ENCODE peak calls at places on chromosome 1, in seven cellular contexts. One of them, this sample, is unnamed.

GRCh38 chr1:100279954-100280682 is 14.1 kb downstream of the RTCA start:
- DNase-seq in mesenchymal stem cell: no peak
- DNase-seq in IMR-90: no peak
- DNase-seq in trophoblast cell: no peak
- DNase-seq in neuronal stem cell: no peak
- DNase-seq in mesendoderm: no peak
- DNase-seq in H1: no peak
- DNase-seq in this sample: no peak

GRCh38 chr1:164649146-164649545 is 90.2 kb downstream of the PBX1 start:
- DNase-seq in mesenchymal stem cell: no peak
- DNase-seq in IMR-90: no peak
- DNase-seq in trophoblast cell: no peak
- DNase-seq in neuronal stem cell: no peak
- DNase-seq in mesendoderm: no peak
- DNase-seq in H1: no peak
- DNase-seq in this sample: no peak

GRCh38 chr1:240732390-240732789 is 120.4 kb upstream of the GREM2 start:
- DNase-seq in mesenchymal stem cell: peak; percentile 71
- DNase-seq in IMR-90: peak; percentile 79
- DNase-seq in trophoblast cell: peak; percentile 75
- DNase-seq in neuronal stem cell: peak; percentile 15
- DNase-seq in mesendoderm: peak; percentile 79
- DNase-seq in H1: no peak
- DNase-seq in this sample: no peak

GRCh38 chr1:113003751-113004690 is 48.0 kb upstream of the SLC16A1 start:
- DNase-seq in mesenchymal stem cell: no peak
- DNase-seq in IMR-90: no peak
- DNase-seq in trophoblast cell: no peak
- DNase-seq in neuronal stem cell: no peak
- DNase-seq in mesendoderm: no peak
- DNase-seq in H1: no peak
- DNase-seq in this sample: no peak

GRCh38 chr1:239321877-239322276 is 64.5 kb upstream of the CHRM3 start:
- DNase-seq in mesenchymal stem cell: no peak
- DNase-seq in IMR-90: no peak
- DNase-seq in trophoblast cell: no peak
- DNase-seq in neuronal stem cell: no peak
- DNase-seq in mesendoderm: no peak
- DNase-seq in H1: no peak
- DNase-seq in this sample: no peak

GRCh38 chr1:86137458-86137857 is 19.1 kb downstream of the COL24A1 start:
- DNase-seq in mesenchymal stem cell: peak; percentile 88
- DNase-seq in IMR-90: peak; percentile 97
- DNase-seq in trophoblast cell: peak; percentile 27
- DNase-seq in neuronal stem cell: no peak
- DNase-seq in mesendoderm: no peak
- DNase-seq in H1: no peak
- DNase-seq in this sample: no peak

GRCh38 chr1:214331180-214331579 is 50.2 kb downstream of the SMYD2 start:
- DNase-seq in mesenchymal stem cell: no peak
- DNase-seq in IMR-90: no peak
- DNase-seq in trophoblast cell: no peak
- DNase-seq in neuronal stem cell: no peak
- DNase-seq in mesendoderm: no peak
- DNase-seq in H1: no peak
- DNase-seq in this sample: no peak

GRCh38 chr1:111948209-111949131 is 41.0 kb downstream of the KCND3 start:
- DNase-seq in mesenchymal stem cell: no peak
- DNase-seq in IMR-90: no peak
- DNase-seq in trophoblast cell: no peak
- DNase-seq in neuronal stem cell: no peak
- DNase-seq in mesendoderm: peak; percentile 89
- DNase-seq in H1: no peak
- DNase-seq in this sample: no peak

GRCh38 chr1:200351826-200352549 is 57.8 kb downstream of the ZNF281 start:
- DNase-seq in mesenchymal stem cell: peak; percentile 98
- DNase-seq in IMR-90: peak; percentile 98
- DNase-seq in trophoblast cell: peak; percentile 86
- DNase-seq in neuronal stem cell: no peak
- DNase-seq in mesendoderm: no peak
- DNase-seq in H1: no peak
- DNase-seq in this sample: no peak

GRCh38 chr1:230120289-230120948 is 53.4 kb downstream of the GALNT2 start:
- DNase-seq in mesenchymal stem cell: no peak
- DNase-seq in IMR-90: no peak
- DNase-seq in trophoblast cell: no peak
- DNase-seq in neuronal stem cell: no peak
- DNase-seq in mesendoderm: no peak
- DNase-seq in H1: no peak
- DNase-seq in this sample: no peak

GRCh38 chr1:228500901-228501871 is 14.0 kb downstream of the RNF187 start:
- DNase-seq in mesenchymal stem cell: peak; percentile 80
- DNase-seq in IMR-90: peak; percentile 86
- DNase-seq in trophoblast cell: peak; percentile 94
- DNase-seq in neuronal stem cell: peak; percentile 76
- DNase-seq in mesendoderm: peak; percentile 84
- DNase-seq in H1: peak; percentile 92
- DNase-seq in this sample: peak; percentile 87

GRCh38 chr1:81225769-81226602 is 574.7 kb upstream of the ADGRL2 start:
- DNase-seq in mesenchymal stem cell: no peak
- DNase-seq in IMR-90: no peak
- DNase-seq in trophoblast cell: no peak
- DNase-seq in neuronal stem cell: peak; percentile 33
- DNase-seq in mesendoderm: no peak
- DNase-seq in H1: no peak
- DNase-seq in this sample: no peak

GRCh38 chr1:146032613-146033219 is 11.2 kb upstream of the HJV start:
- DNase-seq in mesenchymal stem cell: peak; percentile 66
- DNase-seq in IMR-90: peak; percentile 47
- DNase-seq in trophoblast cell: peak; percentile 77
- DNase-seq in neuronal stem cell: no peak
- DNase-seq in mesendoderm: peak; percentile 62
- DNase-seq in H1: no peak
- DNase-seq in this sample: no peak

GRCh38 chr1:75992312-75992711 is 60.1 kb upstream of the ASB17 start:
- DNase-seq in mesenchymal stem cell: peak; percentile 12
- DNase-seq in IMR-90: no peak
- DNase-seq in trophoblast cell: no peak
- DNase-seq in neuronal stem cell: no peak
- DNase-seq in mesendoderm: peak; percentile 32
- DNase-seq in H1: no peak
- DNase-seq in this sample: no peak

GRCh38 chr1:29289493-29289892 is 53.2 kb downstream of the PTPRU start:
- DNase-seq in mesenchymal stem cell: no peak
- DNase-seq in IMR-90: no peak
- DNase-seq in trophoblast cell: no peak
- DNase-seq in neuronal stem cell: no peak
- DNase-seq in mesendoderm: no peak
- DNase-seq in H1: no peak
- DNase-seq in this sample: no peak

GRCh38 chr1:109306832-109307362 is at the start of gene MYBPHL:
- DNase-seq in mesenchymal stem cell: no peak
- DNase-seq in IMR-90: no peak
- DNase-seq in trophoblast cell: no peak
- DNase-seq in neuronal stem cell: no peak
- DNase-seq in mesendoderm: no peak
- DNase-seq in H1: no peak
- DNase-seq in this sample: no peak
- H3K4me1 ChIP-seq in mesenchymal stem cell: peaks cover 2% of the 10 kb centered on the region
- H3K4me1 ChIP-seq in IMR-90: peaks cover 17% of the 10 kb centered on the region
- H3K4me1 ChIP-seq in trophoblast cell: peaks cover 24% of the 10 kb centered on the region
- H3K4me1 ChIP-seq in neuronal stem cell: peaks cover 14% of the 10 kb centered on the region
- H3K4me1 ChIP-seq in mesendoderm: peaks cover 7% of the 10 kb centered on the region
- H3K4me1 ChIP-seq in H1: peaks cover 2% of the 10 kb centered on the region
- H3K4me1 ChIP-seq in this sample: no peaks in the 10 kb centered on the region

GRCh38 chr1:197453376-197454058 is 185.5 kb downstream of the CRB1 start:
- DNase-seq in mesenchymal stem cell: no peak
- DNase-seq in IMR-90: no peak
- DNase-seq in trophoblast cell: no peak
- DNase-seq in neuronal stem cell: no peak
- DNase-seq in mesendoderm: no peak
- DNase-seq in H1: no peak
- DNase-seq in this sample: no peak
- H3K4ac ChIP-seq in mesenchymal stem cell: no peak overlapping the region
- H3K4ac ChIP-seq in IMR-90: no peak overlapping the region
- H3K4ac ChIP-seq in trophoblast cell: no peak overlapping the region
- H3K4ac ChIP-seq in neuronal stem cell: no peak overlapping the region
- H3K4ac ChIP-seq in mesendoderm: no peak overlapping the region
- H3K4ac ChIP-seq in H1: no peak overlapping the region
- H3K4ac ChIP-seq in this sample: no peak overlapping the region

GRCh38 chr1:15445390-15446122 is 7.3 kb downstream of the CTRC start:
- DNase-seq in mesenchymal stem cell: no peak
- DNase-seq in IMR-90: no peak
- DNase-seq in trophoblast cell: no peak
- DNase-seq in neuronal stem cell: no peak
- DNase-seq in mesendoderm: no peak
- DNase-seq in H1: no peak
- DNase-seq in this sample: no peak

GRCh38 chr1:15442759-15443158 is 4.5 kb downstream of the CTRC start:
- DNase-seq in mesenchymal stem cell: no peak
- DNase-seq in IMR-90: no peak
- DNase-seq in trophoblast cell: no peak
- DNase-seq in neuronal stem cell: no peak
- DNase-seq in mesendoderm: no peak
- DNase-seq in H1: no peak
- DNase-seq in this sample: no peak

GRCh38 chr1:15446212-15446611 is 8.0 kb downstream of the CTRC start:
- DNase-seq in mesenchymal stem cell: no peak
- DNase-seq in IMR-90: no peak
- DNase-seq in trophoblast cell: no peak
- DNase-seq in neuronal stem cell: no peak
- DNase-seq in mesendoderm: no peak
- DNase-seq in H1: no peak
- DNase-seq in this sample: no peak

GRCh38 chr1:15443281-15443680 is 5.0 kb downstream of the CTRC start:
- DNase-seq in mesenchymal stem cell: no peak
- DNase-seq in IMR-90: no peak
- DNase-seq in trophoblast cell: no peak
- DNase-seq in neuronal stem cell: no peak
- DNase-seq in mesendoderm: no peak
- DNase-seq in H1: no peak
- DNase-seq in this sample: no peak

DNA sequence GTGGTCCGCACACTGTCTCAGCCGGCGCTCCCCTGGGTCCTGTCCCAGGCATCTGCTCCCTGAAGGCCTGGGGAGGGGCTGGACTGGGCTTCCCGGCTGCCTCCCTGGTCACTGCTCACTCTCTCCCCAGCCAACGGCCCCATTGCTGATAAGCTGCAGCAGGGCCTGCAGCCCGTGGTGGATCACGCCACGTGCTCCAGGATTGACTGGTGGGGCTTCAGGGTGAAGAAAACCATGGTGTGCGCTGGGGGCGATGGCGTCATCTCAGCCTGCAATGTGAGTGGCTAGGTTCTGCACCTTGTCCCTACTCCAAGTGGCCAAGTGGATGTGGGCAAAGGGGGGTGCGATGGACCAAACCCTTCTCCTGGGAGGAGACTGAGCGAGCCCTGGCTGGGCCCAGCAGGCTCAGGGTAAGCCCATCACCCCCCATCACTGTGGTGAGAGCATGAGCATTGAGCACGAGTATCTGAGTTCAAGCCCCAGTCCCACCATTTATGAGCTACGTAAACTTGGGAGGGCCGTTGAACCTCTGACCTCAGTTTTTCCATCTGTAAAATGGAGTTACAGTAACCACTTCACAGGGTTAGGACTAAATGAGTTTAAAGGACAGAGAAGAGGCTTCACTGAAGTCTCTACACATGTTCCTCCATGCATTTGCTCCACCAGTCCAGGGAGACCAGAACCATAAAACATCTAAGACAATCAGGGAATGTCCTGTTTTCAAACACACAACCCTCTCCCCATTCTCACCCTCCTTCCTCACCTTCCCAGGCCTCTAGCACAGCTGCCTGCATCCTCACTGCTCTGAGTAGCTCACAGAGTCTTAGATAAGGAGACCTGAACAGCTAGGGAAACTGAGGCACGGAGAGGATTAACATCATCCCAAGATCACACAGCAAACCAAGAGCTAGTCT is 6.5 kb downstream of the CTRC start:
- DNase-seq in mesenchymal stem cell: no peak
- DNase-seq in IMR-90: no peak
- DNase-seq in trophoblast cell: no peak
- DNase-seq in neuronal stem cell: no peak
- DNase-seq in mesendoderm: no peak
- DNase-seq in H1: no peak
- DNase-seq in this sample: no peak
- H2BK5ac ChIP-seq in mesenchymal stem cell: no peak overlapping the region
- H2BK5ac ChIP-seq in IMR-90: no peak overlapping the region
- H2BK5ac ChIP-seq in trophoblast cell: no peak overlapping the region
- H2BK5ac ChIP-seq in neuronal stem cell: no peak overlapping the region
- H2BK5ac ChIP-seq in mesendoderm: no peak overlapping the region
- H2BK5ac ChIP-seq in H1: no peak overlapping the region
- H2BK5ac ChIP-seq in this sample: no peak overlapping the region

GRCh38 chr1:44407430-44408180 is 2.5 kb downstream of the RNF220 start:
- DNase-seq in mesenchymal stem cell: peak; percentile 18
- DNase-seq in IMR-90: no peak
- DNase-seq in trophoblast cell: no peak
- DNase-seq in neuronal stem cell: no peak
- DNase-seq in mesendoderm: peak; percentile 40
- DNase-seq in H1: peak; percentile 77
- DNase-seq in this sample: peak; percentile 49
- H3K4me1 ChIP-seq in mesenchymal stem cell: peaks cover 33% of the 10 kb centered on the region
- H3K4me1 ChIP-seq in IMR-90: no peaks in the 10 kb centered on the region
- H3K4me1 ChIP-seq in trophoblast cell: peaks cover 20% of the 10 kb centered on the region
- H3K4me1 ChIP-seq in neuronal stem cell: peaks cover 21% of the 10 kb centered on the region
- H3K4me1 ChIP-seq in mesendoderm: peaks cover 2% of the 10 kb centered on the region
- H3K4me1 ChIP-seq in H1: peaks cover 6% of the 10 kb centered on the region
- H3K4me1 ChIP-seq in this sample: no peaks in the 10 kb centered on the region

DNA sequence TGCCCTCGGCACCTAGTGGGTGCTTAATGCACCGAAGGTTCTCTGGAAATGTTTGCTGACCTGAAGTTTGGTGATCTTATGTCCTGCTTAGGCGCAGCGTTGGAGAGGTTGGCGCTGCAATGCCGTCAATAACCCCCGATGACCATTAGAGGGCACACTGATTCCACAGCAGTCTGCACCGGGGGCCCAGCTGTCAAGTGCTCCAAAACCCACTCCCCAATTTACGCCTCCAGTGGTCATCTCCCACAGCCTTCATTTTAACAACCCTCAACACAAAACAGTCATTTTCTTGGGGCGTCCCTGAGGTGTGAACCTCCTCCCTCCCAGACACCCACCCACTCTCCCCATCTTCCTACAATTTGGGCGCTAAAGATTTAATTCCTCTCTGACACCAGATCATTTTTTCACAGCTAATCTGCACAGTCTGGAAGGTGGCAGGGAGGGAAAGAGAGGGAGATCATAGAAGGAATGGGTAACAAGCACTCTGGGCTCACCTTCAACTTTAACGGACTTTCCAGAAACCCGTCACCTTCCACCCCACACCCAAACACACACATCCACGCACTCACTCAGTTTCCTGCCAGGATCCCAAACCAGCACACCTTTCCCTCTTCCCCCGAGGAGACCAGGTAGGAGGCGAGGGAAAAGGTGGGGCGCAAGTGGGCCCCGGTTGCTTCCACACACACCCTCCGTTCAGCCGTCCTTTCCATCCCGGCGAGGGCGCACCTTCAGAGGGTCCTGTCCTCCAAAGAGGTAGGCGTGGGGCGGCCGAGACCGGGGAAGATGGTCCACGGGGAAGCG is 570 bp upstream of the NPR1 start:
- DNase-seq in mesenchymal stem cell: peak; percentile 51
- DNase-seq in IMR-90: peak; percentile 45
- DNase-seq in trophoblast cell: peak; percentile 61
- DNase-seq in neuronal stem cell: no peak
- DNase-seq in mesendoderm: peak; percentile 79
- DNase-seq in H1: peak; percentile 82
- DNase-seq in this sample: peak; percentile 77
- H3K4ac ChIP-seq in mesenchymal stem cell: no peak overlapping the region
- H3K4ac ChIP-seq in IMR-90: no peak overlapping the region
- H3K4ac ChIP-seq in trophoblast cell: no peak overlapping the region
- H3K4ac ChIP-seq in neuronal stem cell: no peak overlapping the region
- H3K4ac ChIP-seq in mesendoderm: no peak overlapping the region
- H3K4ac ChIP-seq in H1: no peak overlapping the region
- H3K4ac ChIP-seq in this sample: no peak overlapping the region

GRCh38 chr1:203450016-203450415 is 25.6 kb upstream of the PRELP start:
- DNase-seq in mesenchymal stem cell: no peak
- DNase-seq in IMR-90: no peak
- DNase-seq in trophoblast cell: no peak
- DNase-seq in neuronal stem cell: no peak
- DNase-seq in mesendoderm: no peak
- DNase-seq in H1: no peak
- DNase-seq in this sample: no peak
- H2BK5ac ChIP-seq in mesenchymal stem cell: no peak overlapping the region
- H2BK5ac ChIP-seq in IMR-90: no peak overlapping the region
- H2BK5ac ChIP-seq in trophoblast cell: peak overlapping the region; percentile 47
- H2BK5ac ChIP-seq in neuronal stem cell: no peak overlapping the region
- H2BK5ac ChIP-seq in mesendoderm: no peak overlapping the region
- H2BK5ac ChIP-seq in H1: no peak overlapping the region
- H2BK5ac ChIP-seq in this sample: no peak overlapping the region

This sample was measured in H9.